ENCODE peak calls at places on chromosomes 13 and 19, in eight cellular contexts. One of them, this sample, is unnamed.
A peak's percentile ranks its signal among the peaks of the same experiment; 100 is the strongest.

GRCh38 chr13:29920018-29920643 is 69.7 kb upstream of the UBL3 start:
- DNase-seq in heart left ventricle: no peak
- DNase-seq in fibroblast of mammary gland: no peak
- DNase-seq in AG04450: no peak
- DNase-seq in heart right ventricle: no peak
- DNase-seq in neural progenitor cell: no peak
- DNase-seq in H1: no peak
- DNase-seq in body of pancreas: no peak
- DNase-seq in this sample: no peak

GRCh38 chr19:15331419-15332310 is 674 bp downstream of the BRD4 start:
- DNase-seq in heart left ventricle: peak; percentile 62
- DNase-seq in fibroblast of mammary gland: peak; percentile 39
- DNase-seq in AG04450: no peak
- DNase-seq in heart right ventricle: peak; percentile 58
- DNase-seq in neural progenitor cell: peak; percentile 74
- DNase-seq in H1: no peak
- DNase-seq in body of pancreas: peak; percentile 58
- DNase-seq in this sample: no peak

GRCh38 chr19:6674868-6675305 is 4.9 kb upstream of the TNFSF14 start:
- DNase-seq in heart left ventricle: peak; percentile 51
- DNase-seq in fibroblast of mammary gland: peak; percentile 57
- DNase-seq in AG04450: no peak
- DNase-seq in heart right ventricle: peak; percentile 47
- DNase-seq in neural progenitor cell: peak; percentile 62
- DNase-seq in H1: peak; percentile 39
- DNase-seq in body of pancreas: no peak
- DNase-seq in this sample: no peak

GRCh38 chr19:44576843-44577565 is 36.4 kb upstream of the IGSF23 start:
- DNase-seq in heart left ventricle: peak; percentile 45
- DNase-seq in fibroblast of mammary gland: peak; percentile 56
- DNase-seq in AG04450: no peak
- DNase-seq in heart right ventricle: no peak
- DNase-seq in neural progenitor cell: peak; percentile 58
- DNase-seq in H1: no peak
- DNase-seq in body of pancreas: peak; percentile 60
- DNase-seq in this sample: no peak

GRCh38 chr19:55149078-55150003 is at the start of gene TNNT1:
- DNase-seq in heart left ventricle: peak; percentile 53
- DNase-seq in fibroblast of mammary gland: no peak
- DNase-seq in AG04450: no peak
- DNase-seq in heart right ventricle: no peak
- DNase-seq in neural progenitor cell: peak; percentile 78
- DNase-seq in H1: no peak
- DNase-seq in body of pancreas: no peak
- DNase-seq in this sample: no peak

GRCh38 chr13:29499766-29500165 is 95.7 kb downstream of the SLC7A1 start:
- DNase-seq in heart left ventricle: no peak
- DNase-seq in fibroblast of mammary gland: no peak
- DNase-seq in AG04450: no peak
- DNase-seq in heart right ventricle: no peak
- DNase-seq in neural progenitor cell: no peak
- DNase-seq in H1: no peak
- DNase-seq in body of pancreas: no peak
- DNase-seq in this sample: no peak

GRCh38 chr19:17394891-17395415 is 957 bp upstream of the CCDC194 start:
- DNase-seq in heart left ventricle: peak; percentile 71
- DNase-seq in fibroblast of mammary gland: peak; percentile 33
- DNase-seq in AG04450: no peak
- DNase-seq in heart right ventricle: peak; percentile 66
- DNase-seq in neural progenitor cell: peak; percentile 72
- DNase-seq in H1: peak; percentile 86
- DNase-seq in body of pancreas: peak; percentile 37
- DNase-seq in this sample: peak; percentile 10

GRCh38 chr13:31032574-31033095 is 100.2 kb downstream of the TEX26 start:
- DNase-seq in heart left ventricle: no peak
- DNase-seq in fibroblast of mammary gland: peak; percentile 17
- DNase-seq in AG04450: no peak
- DNase-seq in heart right ventricle: no peak
- DNase-seq in neural progenitor cell: no peak
- DNase-seq in H1: no peak
- DNase-seq in body of pancreas: no peak
- DNase-seq in this sample: no peak

GRCh38 chr19:16564842-16565241 is 7.4 kb downstream of the SLC35E1 start:
- DNase-seq in heart left ventricle: no peak
- DNase-seq in fibroblast of mammary gland: no peak
- DNase-seq in AG04450: no peak
- DNase-seq in heart right ventricle: no peak
- DNase-seq in neural progenitor cell: no peak
- DNase-seq in H1: no peak
- DNase-seq in body of pancreas: peak; percentile 44
- DNase-seq in this sample: peak; percentile 82

GRCh38 chr13:28492527-28493367 is 2.2 kb downstream of the FLT1 start:
- DNase-seq in heart left ventricle: no peak
- DNase-seq in fibroblast of mammary gland: no peak
- DNase-seq in AG04450: no peak
- DNase-seq in heart right ventricle: no peak
- DNase-seq in neural progenitor cell: peak; percentile 46
- DNase-seq in H1: no peak
- DNase-seq in body of pancreas: no peak
- DNase-seq in this sample: no peak

GRCh38 chr19:33256266-33256665 is 30.6 kb upstream of the SLC7A10 start:
- DNase-seq in heart left ventricle: no peak
- DNase-seq in fibroblast of mammary gland: no peak
- DNase-seq in AG04450: no peak
- DNase-seq in heart right ventricle: no peak
- DNase-seq in neural progenitor cell: no peak
- DNase-seq in H1: no peak
- DNase-seq in body of pancreas: no peak
- DNase-seq in this sample: no peak

GRCh38 chr19:33260628-33261418 is 35.2 kb upstream of the SLC7A10 start:
- DNase-seq in heart left ventricle: peak; percentile 66
- DNase-seq in fibroblast of mammary gland: no peak
- DNase-seq in AG04450: no peak
- DNase-seq in heart right ventricle: no peak
- DNase-seq in neural progenitor cell: no peak
- DNase-seq in H1: no peak
- DNase-seq in body of pancreas: no peak
- DNase-seq in this sample: no peak

GRCh38 chr19:33257828-33258227 is 32.2 kb upstream of the SLC7A10 start:
- DNase-seq in heart left ventricle: no peak
- DNase-seq in fibroblast of mammary gland: no peak
- DNase-seq in AG04450: no peak
- DNase-seq in heart right ventricle: no peak
- DNase-seq in neural progenitor cell: no peak
- DNase-seq in H1: no peak
- DNase-seq in body of pancreas: no peak
- DNase-seq in this sample: no peak

GRCh38 chr19:33261511-33262192 is 36.0 kb upstream of the SLC7A10 start:
- DNase-seq in heart left ventricle: no peak
- DNase-seq in fibroblast of mammary gland: no peak
- DNase-seq in AG04450: no peak
- DNase-seq in heart right ventricle: no peak
- DNase-seq in neural progenitor cell: no peak
- DNase-seq in H1: no peak
- DNase-seq in body of pancreas: no peak
- DNase-seq in this sample: no peak

GRCh38 chr19:33259532-33259931 is 33.9 kb upstream of the SLC7A10 start:
- DNase-seq in heart left ventricle: no peak
- DNase-seq in fibroblast of mammary gland: no peak
- DNase-seq in AG04450: no peak
- DNase-seq in heart right ventricle: no peak
- DNase-seq in neural progenitor cell: no peak
- DNase-seq in H1: no peak
- DNase-seq in body of pancreas: no peak
- DNase-seq in this sample: no peak
- H3K4me3 ChIP-seq in heart left ventricle: no peak overlapping the region
- H3K4me3 ChIP-seq in fibroblast of mammary gland: no peak overlapping the region
- H3K4me3 ChIP-seq in AG04450: no peak overlapping the region
- H3K4me3 ChIP-seq in heart right ventricle: no peak overlapping the region
- H3K4me3 ChIP-seq in neural progenitor cell: no peak overlapping the region
- H3K4me3 ChIP-seq in H1: no peak overlapping the region
- H3K4me3 ChIP-seq in body of pancreas: no peak overlapping the region
- H3K4me3 ChIP-seq in this sample: no peak overlapping the region

DNA sequence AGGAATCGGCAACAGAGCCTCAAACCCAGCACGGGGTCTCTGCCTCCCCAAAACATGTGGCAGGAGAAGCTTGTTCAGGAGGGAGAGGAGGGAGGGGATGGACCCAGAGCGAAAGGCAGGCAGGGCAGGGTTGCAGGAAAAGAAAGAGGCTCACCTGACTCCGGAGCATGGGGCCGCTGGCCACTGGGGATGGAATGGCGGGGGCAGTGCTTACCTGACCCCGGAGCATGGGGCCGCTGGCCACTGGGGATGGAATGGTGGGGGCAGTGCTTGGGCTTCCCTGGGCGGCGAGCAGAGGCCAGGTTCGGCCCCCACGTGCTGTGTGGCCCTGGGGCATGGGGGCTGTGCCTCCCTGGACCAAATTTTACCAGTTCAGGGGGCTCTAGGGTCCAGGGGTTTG is 13.3 kb upstream of the CELF5 start:
- DNase-seq in heart left ventricle: no peak
- DNase-seq in fibroblast of mammary gland: no peak
- DNase-seq in AG04450: no peak
- DNase-seq in heart right ventricle: no peak
- DNase-seq in neural progenitor cell: no peak
- DNase-seq in H1: no peak
- DNase-seq in body of pancreas: no peak
- DNase-seq in this sample: no peak
- H3K4me3 ChIP-seq in heart left ventricle: no peak overlapping the region
- H3K4me3 ChIP-seq in fibroblast of mammary gland: no peak overlapping the region
- H3K4me3 ChIP-seq in AG04450: no peak overlapping the region
- H3K4me3 ChIP-seq in heart right ventricle: no peak overlapping the region
- H3K4me3 ChIP-seq in neural progenitor cell: no peak overlapping the region
- H3K4me3 ChIP-seq in H1: no peak overlapping the region
- H3K4me3 ChIP-seq in body of pancreas: no peak overlapping the region
- H3K4me3 ChIP-seq in this sample: no peak overlapping the region

DNA sequence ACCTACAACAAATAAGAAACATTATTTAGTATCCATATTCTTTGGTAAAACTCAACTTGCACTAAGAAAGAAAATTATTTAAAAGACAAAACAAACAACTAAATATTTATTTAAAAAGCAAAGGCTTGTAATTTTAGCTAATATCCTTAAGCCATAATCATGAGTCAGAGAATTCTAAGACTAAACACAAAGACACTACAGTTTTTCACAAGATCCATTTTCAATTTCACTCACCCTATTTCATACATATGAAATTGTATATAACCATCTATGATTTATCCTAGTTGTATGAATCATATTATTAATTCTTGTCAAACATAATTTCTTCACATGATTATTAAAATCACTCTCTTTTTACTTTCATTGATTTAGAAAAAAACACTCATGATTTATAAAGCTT is 64.3 kb downstream of the MICU2 start:
- DNase-seq in heart left ventricle: no peak
- DNase-seq in fibroblast of mammary gland: no peak
- DNase-seq in AG04450: no peak
- DNase-seq in heart right ventricle: no peak
- DNase-seq in neural progenitor cell: no peak
- DNase-seq in H1: no peak
- DNase-seq in body of pancreas: no peak
- DNase-seq in this sample: no peak
- H3K4me3 ChIP-seq in heart left ventricle: no peak overlapping the region
- H3K4me3 ChIP-seq in fibroblast of mammary gland: no peak overlapping the region
- H3K4me3 ChIP-seq in AG04450: no peak overlapping the region
- H3K4me3 ChIP-seq in heart right ventricle: no peak overlapping the region
- H3K4me3 ChIP-seq in neural progenitor cell: no peak overlapping the region
- H3K4me3 ChIP-seq in H1: no peak overlapping the region
- H3K4me3 ChIP-seq in body of pancreas: no peak overlapping the region
- H3K4me3 ChIP-seq in this sample: no peak overlapping the region

DNA sequence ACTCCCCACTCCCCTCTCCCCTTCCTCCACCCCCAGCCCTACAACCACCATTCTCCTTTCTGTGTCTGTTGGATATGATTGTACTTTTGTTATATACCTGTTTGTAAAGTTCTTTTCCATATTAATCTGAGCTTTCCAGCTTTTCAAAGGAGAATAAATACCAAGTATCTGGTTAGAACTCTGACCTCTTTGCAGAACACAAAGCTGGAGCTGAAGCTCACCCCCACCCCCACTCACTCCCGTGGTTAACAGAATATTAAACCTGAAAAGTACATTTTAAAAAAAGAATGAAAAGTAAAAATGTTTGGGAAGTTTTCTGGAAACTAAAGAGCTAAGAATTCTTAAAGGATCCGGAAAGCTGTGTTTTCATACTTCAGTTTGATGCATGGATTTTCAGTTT is 155.2 kb upstream of the RNF113B start:
- DNase-seq in heart left ventricle: no peak
- DNase-seq in fibroblast of mammary gland: no peak
- DNase-seq in AG04450: no peak
- DNase-seq in heart right ventricle: no peak
- DNase-seq in neural progenitor cell: no peak
- DNase-seq in H1: no peak
- DNase-seq in body of pancreas: no peak
- DNase-seq in this sample: no peak
- H3K4me3 ChIP-seq in heart left ventricle: no peak overlapping the region
- H3K4me3 ChIP-seq in fibroblast of mammary gland: no peak overlapping the region
- H3K4me3 ChIP-seq in AG04450: no peak overlapping the region
- H3K4me3 ChIP-seq in heart right ventricle: no peak overlapping the region
- H3K4me3 ChIP-seq in neural progenitor cell: no peak overlapping the region
- H3K4me3 ChIP-seq in H1: no peak overlapping the region
- H3K4me3 ChIP-seq in body of pancreas: no peak overlapping the region
- H3K4me3 ChIP-seq in this sample: no peak overlapping the region

DNA sequence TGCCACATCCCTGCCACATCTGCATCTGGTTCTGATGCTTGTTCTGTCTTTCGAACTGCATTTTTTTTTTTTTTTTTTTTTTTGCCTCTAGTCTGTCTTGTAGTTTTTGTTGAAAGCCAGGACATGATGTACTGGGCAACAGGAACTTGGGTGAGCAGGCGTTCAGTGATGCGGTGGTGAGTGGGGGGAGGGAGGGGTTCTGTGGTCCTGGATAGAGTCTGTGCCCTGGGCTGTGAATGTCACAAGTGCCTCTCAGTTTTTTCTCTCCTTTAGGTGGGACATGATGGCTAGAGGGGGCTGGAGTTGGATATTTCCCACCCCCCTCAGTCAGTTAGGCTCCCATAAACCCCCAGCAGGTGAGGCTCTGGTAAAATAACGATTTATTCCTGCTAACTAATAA is 3.5 kb downstream of the CEACAM4 start:
- DNase-seq in heart left ventricle: no peak
- DNase-seq in fibroblast of mammary gland: no peak
- DNase-seq in AG04450: no peak
- DNase-seq in heart right ventricle: no peak
- DNase-seq in neural progenitor cell: no peak
- DNase-seq in H1: no peak
- DNase-seq in body of pancreas: no peak
- DNase-seq in this sample: no peak
- H3K4me3 ChIP-seq in heart left ventricle: no peak overlapping the region
- H3K4me3 ChIP-seq in fibroblast of mammary gland: no peak overlapping the region
- H3K4me3 ChIP-seq in AG04450: no peak overlapping the region
- H3K4me3 ChIP-seq in heart right ventricle: no peak overlapping the region
- H3K4me3 ChIP-seq in neural progenitor cell: no peak overlapping the region
- H3K4me3 ChIP-seq in H1: no peak overlapping the region
- H3K4me3 ChIP-seq in body of pancreas: no peak overlapping the region
- H3K4me3 ChIP-seq in this sample: no peak overlapping the region